ENCODE peak calls at places on chromosomes 7 and 10, in ten cellular contexts. E is neuronal stem cell, A is colonic mucosa, N is left ventricle myocardium inferior, R is adrenal gland, P is OCI-LY7, T is thyroid gland, G is psoas muscle, W is A549, L is upper lobe of right lung. O is an unnamed sample. For H3K9me3, the result is how much of the 10 kb centered on the place peaks cover.

GRCh38 chr7:100132126-100132525 is 5.4 kb downstream of the MBLAC1 start:
- DNase-seq in G (no peak), L (no peak), R (no peak), P (no peak), W (no peak), E (no peak), N (no peak), A (no peak), T (no peak), O (no peak)

GRCh38 chr10:114308470-114309110 is 69.5 kb downstream of the VWA2 start:
- DNase-seq in A (no peak), E (peak), P (no peak), G (no peak), T (peak), W (no peak), R (no peak), N (no peak), L (no peak), O (no peak)

GRCh38 chr10:132785433-132786278 is at the start of gene NKX6-2:
- DNase-seq in L (no peak), E (peak), P (no peak), N (no peak), W (peak), T (no peak), R (no peak), G (no peak), A (no peak), O (no peak)

GRCh38 chr7:36400606-36401005 is 10.9 kb downstream of the ANLN start:
- DNase-seq in N (no peak), W (no peak), T (no peak), E (no peak), R (no peak), L (no peak), P (no peak), A (no peak), G (no peak), O (no peak)

GRCh38 chr7:130890176-130891020 is 156.4 kb upstream of the KLF14 start:
- DNase-seq in G (no peak), A (no peak), P (no peak), T (peak), N (no peak), E (no peak), L (no peak), W (no peak), R (no peak), O (no peak)

GRCh38 chr7:24476227-24476626 is 97.0 kb upstream of the PALS2 start:
- DNase-seq in R (no peak), L (no peak), P (no peak), E (no peak), T (no peak), N (no peak), W (no peak), A (no peak), G (peak), O (no peak)

GRCh38 chr7:55977831-55978230 is 13.4 kb downstream of the NIPSNAP2 start:
- DNase-seq in L (no peak), T (peak), A (no peak), N (no peak), P (no peak), R (peak), G (no peak), E (no peak), W (peak), O (peak)

GRCh38 chr10:78805176-78805575 is 263.6 kb upstream of the ZMIZ1 start:
- DNase-seq in P (no peak), R (no peak), L (no peak), A (peak), G (peak), N (peak), T (peak), E (no peak), W (peak), O (peak)

GRCh38 chr10:95445837-95446347 is 115.3 kb downstream of the SORBS1 start:
- DNase-seq in P (peak), G (peak), W (peak), L (no peak), A (peak), N (peak), R (peak), E (peak), T (peak), O (peak)

GRCh38 chr10:59817806-59818205 is 64.6 kb upstream of the MRLN start:
- DNase-seq in L (no peak), A (no peak), G (peak), P (no peak), T (no peak), W (no peak), E (no peak), R (peak), N (no peak), O (no peak)

GRCh38 chr7:100390286-100391028 is 17.2 kb downstream of the PILRA start:
- DNase-seq in E (no peak), W (no peak), P (no peak), N (no peak), R (no peak), L (no peak), G (no peak), T (no peak), A (no peak), O (no peak)

GRCh38 chr7:126803060-126803665 is 449.6 kb downstream of the GRM8 start:
- DNase-seq in W (peak), T (peak), P (peak), G (no peak), A (peak), R (peak), L (no peak), N (no peak), E (peak), O (peak)

DNA sequence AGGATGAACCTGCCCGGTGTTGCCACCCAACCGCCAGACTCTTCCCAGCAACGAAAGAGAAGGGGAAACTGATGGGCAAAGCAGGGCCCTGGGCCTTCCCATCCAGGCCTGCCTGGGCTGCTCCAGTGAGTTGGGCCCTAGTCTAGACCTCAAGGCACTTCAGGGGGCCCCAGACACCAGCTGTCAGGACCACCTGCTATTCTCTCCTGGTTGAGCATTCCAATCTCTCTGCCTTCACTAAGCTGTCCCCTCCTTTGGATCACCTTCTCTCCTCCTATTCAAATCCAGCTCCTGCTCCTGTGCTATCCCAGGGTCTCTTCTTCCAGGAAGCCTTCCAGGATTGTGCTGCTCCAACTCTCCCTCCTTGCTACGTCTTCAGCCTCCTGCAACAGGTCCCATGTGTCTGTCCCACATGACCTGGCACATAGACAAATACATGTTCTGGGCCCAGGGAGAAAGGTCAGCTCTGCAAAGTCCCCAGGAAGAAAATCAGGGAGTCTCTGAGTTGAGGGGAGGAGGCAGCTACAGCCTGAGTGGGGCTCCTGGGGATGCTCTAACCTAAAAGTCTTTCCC is 3.1 kb downstream of the STX1A start:
- DNase-seq in A (no peak), W (peak), L (no peak), E (no peak), G (no peak), N (no peak), P (no peak), R (no peak), T (no peak), O (no peak)
- H3K27ac ChIP-seq in A (no peak), W (peak), L (no peak), E (no peak), G (no peak), N (no peak), P (no peak), R (no peak), T (no peak), O (no peak)

GRCh38 chr10:6741561-6741960 is 161.5 kb upstream of the PRKCQ start:
- DNase-seq in R (no peak), W (no peak), E (no peak), L (no peak), T (no peak), N (no peak), A (no peak), P (no peak), G (no peak), O (no peak)

GRCh38 chr10:6748029-6748428 is 168.0 kb upstream of the PRKCQ start:
- DNase-seq in N (no peak), A (no peak), G (no peak), T (no peak), P (no peak), R (no peak), L (no peak), W (no peak), E (no peak), O (no peak)

GRCh38 chr10:6746782-6747181 is 166.7 kb upstream of the PRKCQ start:
- DNase-seq in N (no peak), W (no peak), G (no peak), R (no peak), T (no peak), L (no peak), P (no peak), E (no peak), A (no peak), O (no peak)

GRCh38 chr10:6739530-6740174 is 159.6 kb upstream of the PRKCQ start:
- DNase-seq in T (no peak), E (no peak), N (no peak), P (no peak), W (no peak), A (no peak), L (no peak), R (no peak), G (no peak), O (no peak)

GRCh38 chr10:6743291-6743849 is 163.3 kb upstream of the PRKCQ start:
- DNase-seq in N (no peak), G (no peak), L (no peak), T (peak), R (no peak), W (peak), E (no peak), A (no peak), P (no peak), O (no peak)
- H3K4me3 ChIP-seq in N (no peak), G (no peak), L (no peak), T (no peak), R (no peak), W (no peak), E (no peak), A (no peak), P (no peak), O (no peak)

GRCh38 chr7:158350166-158350900 is 237.3 kb downstream of the PTPRN2 start:
- DNase-seq in T (no peak), G (no peak), N (no peak), W (no peak), A (no peak), E (no peak), P (no peak), L (peak), R (no peak), O (no peak)
- H3K9me3 ChIP-seq in T (under half), G (under half), N (under half), W (under half), A (under half), E (under half), P (under half), L (under half), R (under half), O (under half)

GRCh38 chr10:14736600-14737081 is 38.1 kb downstream of the FAM107B start:
- DNase-seq in E (no peak), R (peak), T (peak), N (peak), L (no peak), A (no peak), W (no peak), P (peak), G (no peak), O (no peak)
- H3K27ac ChIP-seq in E (no peak), R (peak), T (peak), N (peak), L (peak), A (no peak), W (peak), P (peak), G (peak), O (peak)

GRCh38 chr7:28904539-28905143 is 53.5 kb downstream of the TRIL start:
- DNase-seq in T (no peak), G (no peak), N (no peak), R (no peak), E (no peak), P (no peak), A (no peak), W (no peak), L (no peak), O (no peak)
- H3K4me3 ChIP-seq in T (no peak), G (peak), N (peak), R (no peak), E (no peak), P (no peak), A (no peak), W (no peak), L (peak), O (no peak)

O was measured in body of pancreas.